ENCODE peak calls at places on chromosomes 3 and 15, in seven cellular contexts. P is CD8-positive, alpha-beta memory T cell; Y is epithelial cell of esophagus; N is iPS DF 6.9; X is stimulated activated CD4-positive, alpha-beta T cell treated with anti-CD3 and anti-CD28 coated beads, Interleukin-4, amount 100 ng/mL, for 48 hours; Z is mucosa of gallbladder; H is activated CD4-positive, alpha-beta T cell treated with anti-CD3 and anti-CD28 coated beads, Interleukin-2, amount 10 ng/mL, durations not matched to agents 24 days and 14 days. W is an unnamed sample.

GRCh38 chr3:139586420-139587017 is 47.0 kb upstream of the RBP1 start:
- DNase-seq in P (no peak), Y (no peak), N (no peak), X (no peak), Z (no peak), H (no peak), W (no peak)

GRCh38 chr3:141828487-141829284 is 47.8 kb upstream of the ATP1B3 start:
- DNase-seq in P (no peak), Y (peak; percentile 93), N (no peak), X (no peak), Z (peak; percentile 36), H (no peak), W (no peak)

GRCh38 chr3:71803248-71803647 is 18.3 kb upstream of the PROK2 start:
- DNase-seq in P (no peak), Y (no peak), N (no peak), X (no peak), Z (no peak), H (no peak), W (no peak)

GRCh38 chr3:47901280-47901833 is 98.4 kb downstream of the DHX30 start:
- DNase-seq in P (no peak), Y (no peak), N (no peak), X (no peak), Z (no peak), H (no peak), W (no peak)

GRCh38 chr3:61224823-61225222 is 26.4 kb downstream of the FHIT start:
- DNase-seq in P (no peak), Y (no peak), N (no peak), X (no peak), Z (no peak), H (no peak), W (no peak)

GRCh38 chr15:29570121-29570930 is 251.9 kb downstream of the TJP1 start:
- DNase-seq in P (no peak), Y (peak; percentile 17), N (no peak), X (no peak), Z (no peak), H (no peak), W (no peak)

GRCh38 chr15:86062646-86063193 is 17.0 kb upstream of the AGBL1 start:
- DNase-seq in P (no peak), Y (no peak), N (no peak), X (no peak), Z (no peak), H (no peak), W (no peak)

GRCh38 chr15:80379671-80380070 is 24.5 kb upstream of the ARNT2 start:
- DNase-seq in P (no peak), Y (no peak), N (no peak), X (no peak), Z (no peak), H (no peak), W (no peak)

GRCh38 chr3:56001991-56002390 is 466.3 kb downstream of the ERC2 start:
- DNase-seq in P (no peak), Y (no peak), N (no peak), X (no peak), Z (no peak), H (peak; percentile 1), W (no peak)

GRCh38 chr3:171125010-171125409 is 98.5 kb upstream of the SLC2A2 start:
- DNase-seq in P (no peak), Y (no peak), N (no peak), X (no peak), Z (no peak), H (no peak), W (no peak)

GRCh38 chr15:34951993-34952392 is 17.5 kb downstream of the AQR start:
- DNase-seq in P (no peak), Y (no peak), N (no peak), X (no peak), Z (no peak), H (no peak), W (no peak)

GRCh38 chr3:30401971-30402370 is 204.4 kb upstream of the TGFBR2 start:
- DNase-seq in P (no peak), Y (peak; percentile 71), N (no peak), X (no peak), Z (no peak), H (no peak), W (no peak)

GRCh38 chr15:69462030-69462492 is 9.4 kb downstream of the RPLP1 start:
- DNase-seq in P (no peak), Y (no peak), N (no peak), X (no peak), Z (peak; percentile 26), H (no peak), W (no peak)

GRCh38 chr15:31197497-31198414 is 96.2 kb upstream of the TRPM1 start:
- DNase-seq in P (peak; percentile 37), Y (peak; percentile 29), N (no peak), X (peak; percentile 35), Z (no peak), H (peak; percentile 82), W (peak; percentile 21)

GRCh38 chr3:183044547-183045229 is 54.6 kb downstream of the MCCC1 start:
- DNase-seq in P (no peak), Y (no peak), N (no peak), X (no peak), Z (no peak), H (no peak), W (no peak)

GRCh38 chr3:61562810-61563613 is 1.6 kb downstream of the PTPRG start:
- DNase-seq in P (no peak), Y (peak; percentile 39), N (no peak), X (no peak), Z (no peak), H (peak; percentile 59), W (peak; percentile 24)

GRCh38 chr3:102189564-102190339 is 245.1 kb upstream of the ZPLD1 start:
- DNase-seq in P (no peak), Y (peak; percentile 95), N (no peak), X (no peak), Z (no peak), H (no peak), W (no peak)

W was measured in naive thymus-derived CD4-positive, alpha-beta T cell.